ENCODE peak calls at places on chromosome 1, in seven cellular contexts. One of them, this sample, is unnamed.

GRCh38 chr1:107414550-107414949 is 273.7 kb downstream of the NTNG1 start:
- DNase-seq in posterior vena cava: no peak
- DNase-seq in activated T-helper 1 cell treated with anti-CD3 and anti-CD28 coated beads, Interleukin-12 subunit alpha, Interleukin-12 subunit beta, Interleukin-2, Interleukin-4 antibody, amounts not matched to agents 30 ng/mL and 10 ng/mL and 1 ng/mL, durations not matched to agents 14 hours and 24 hours and 36 hours: no peak
- DNase-seq in activated CD4-positive, alpha-beta T cell treated with anti-CD3 and anti-CD28 coated beads, Interleukin-2, amount 50 U/mL, for 48 hours: no peak
- DNase-seq in nephron progenitor cell: no peak
- DNase-seq in frontal cortex: no peak
- DNase-seq in iPS-NIHi11: no peak
- DNase-seq in this sample: no peak

GRCh38 chr1:55243655-55244054 is 28.5 kb upstream of the USP24 start:
- DNase-seq in posterior vena cava: no peak
- DNase-seq in activated T-helper 1 cell treated with anti-CD3 and anti-CD28 coated beads, Interleukin-12 subunit alpha, Interleukin-12 subunit beta, Interleukin-2, Interleukin-4 antibody, amounts not matched to agents 30 ng/mL and 10 ng/mL and 1 ng/mL, durations not matched to agents 14 hours and 24 hours and 36 hours: no peak
- DNase-seq in activated CD4-positive, alpha-beta T cell treated with anti-CD3 and anti-CD28 coated beads, Interleukin-2, amount 50 U/mL, for 48 hours: no peak
- DNase-seq in nephron progenitor cell: no peak
- DNase-seq in frontal cortex: no peak
- DNase-seq in iPS-NIHi11: no peak
- DNase-seq in this sample: no peak

GRCh38 chr1:44283524-44284173 is 70.4 kb downstream of the DMAP1 start:
- DNase-seq in posterior vena cava: no peak
- DNase-seq in activated T-helper 1 cell treated with anti-CD3 and anti-CD28 coated beads, Interleukin-12 subunit alpha, Interleukin-12 subunit beta, Interleukin-2, Interleukin-4 antibody, amounts not matched to agents 30 ng/mL and 10 ng/mL and 1 ng/mL, durations not matched to agents 14 hours and 24 hours and 36 hours: no peak
- DNase-seq in activated CD4-positive, alpha-beta T cell treated with anti-CD3 and anti-CD28 coated beads, Interleukin-2, amount 50 U/mL, for 48 hours: no peak
- DNase-seq in nephron progenitor cell: peak
- DNase-seq in frontal cortex: no peak
- DNase-seq in iPS-NIHi11: no peak
- DNase-seq in this sample: no peak

GRCh38 chr1:20192364-20192763 is 6.0 kb upstream of the PLA2G2C start:
- DNase-seq in posterior vena cava: no peak
- DNase-seq in activated T-helper 1 cell treated with anti-CD3 and anti-CD28 coated beads, Interleukin-12 subunit alpha, Interleukin-12 subunit beta, Interleukin-2, Interleukin-4 antibody, amounts not matched to agents 30 ng/mL and 10 ng/mL and 1 ng/mL, durations not matched to agents 14 hours and 24 hours and 36 hours: no peak
- DNase-seq in activated CD4-positive, alpha-beta T cell treated with anti-CD3 and anti-CD28 coated beads, Interleukin-2, amount 50 U/mL, for 48 hours: no peak
- DNase-seq in nephron progenitor cell: no peak
- DNase-seq in frontal cortex: no peak
- DNase-seq in iPS-NIHi11: no peak
- DNase-seq in this sample: no peak

GRCh38 chr1:94081566-94082344 is 39.2 kb downstream of the ABCA4 start:
- DNase-seq in posterior vena cava: no peak
- DNase-seq in activated T-helper 1 cell treated with anti-CD3 and anti-CD28 coated beads, Interleukin-12 subunit alpha, Interleukin-12 subunit beta, Interleukin-2, Interleukin-4 antibody, amounts not matched to agents 30 ng/mL and 10 ng/mL and 1 ng/mL, durations not matched to agents 14 hours and 24 hours and 36 hours: no peak
- DNase-seq in activated CD4-positive, alpha-beta T cell treated with anti-CD3 and anti-CD28 coated beads, Interleukin-2, amount 50 U/mL, for 48 hours: no peak
- DNase-seq in nephron progenitor cell: no peak
- DNase-seq in frontal cortex: no peak
- DNase-seq in iPS-NIHi11: no peak
- DNase-seq in this sample: no peak

GRCh38 chr1:2279210-2279639 is 51.1 kb downstream of the SKI start:
- DNase-seq in posterior vena cava: peak
- DNase-seq in activated T-helper 1 cell treated with anti-CD3 and anti-CD28 coated beads, Interleukin-12 subunit alpha, Interleukin-12 subunit beta, Interleukin-2, Interleukin-4 antibody, amounts not matched to agents 30 ng/mL and 10 ng/mL and 1 ng/mL, durations not matched to agents 14 hours and 24 hours and 36 hours: no peak
- DNase-seq in activated CD4-positive, alpha-beta T cell treated with anti-CD3 and anti-CD28 coated beads, Interleukin-2, amount 50 U/mL, for 48 hours: no peak
- DNase-seq in nephron progenitor cell: peak
- DNase-seq in frontal cortex: no peak
- DNase-seq in iPS-NIHi11: peak
- DNase-seq in this sample: no peak

GRCh38 chr1:12138196-12139183 is 28.3 kb upstream of the TNFRSF1B start:
- DNase-seq in posterior vena cava: no peak
- DNase-seq in activated T-helper 1 cell treated with anti-CD3 and anti-CD28 coated beads, Interleukin-12 subunit alpha, Interleukin-12 subunit beta, Interleukin-2, Interleukin-4 antibody, amounts not matched to agents 30 ng/mL and 10 ng/mL and 1 ng/mL, durations not matched to agents 14 hours and 24 hours and 36 hours: no peak
- DNase-seq in activated CD4-positive, alpha-beta T cell treated with anti-CD3 and anti-CD28 coated beads, Interleukin-2, amount 50 U/mL, for 48 hours: no peak
- DNase-seq in nephron progenitor cell: no peak
- DNase-seq in frontal cortex: no peak
- DNase-seq in iPS-NIHi11: no peak
- DNase-seq in this sample: no peak

GRCh38 chr1:205274041-205274691 is 46.4 kb downstream of the TMCC2 start:
- DNase-seq in posterior vena cava: no peak
- DNase-seq in activated T-helper 1 cell treated with anti-CD3 and anti-CD28 coated beads, Interleukin-12 subunit alpha, Interleukin-12 subunit beta, Interleukin-2, Interleukin-4 antibody, amounts not matched to agents 30 ng/mL and 10 ng/mL and 1 ng/mL, durations not matched to agents 14 hours and 24 hours and 36 hours: no peak
- DNase-seq in activated CD4-positive, alpha-beta T cell treated with anti-CD3 and anti-CD28 coated beads, Interleukin-2, amount 50 U/mL, for 48 hours: no peak
- DNase-seq in nephron progenitor cell: no peak
- DNase-seq in frontal cortex: no peak
- DNase-seq in iPS-NIHi11: peak
- DNase-seq in this sample: no peak

GRCh38 chr1:244448279-244449036 is 3.3 kb downstream of the ADSS2 start:
- DNase-seq in posterior vena cava: no peak
- DNase-seq in activated T-helper 1 cell treated with anti-CD3 and anti-CD28 coated beads, Interleukin-12 subunit alpha, Interleukin-12 subunit beta, Interleukin-2, Interleukin-4 antibody, amounts not matched to agents 30 ng/mL and 10 ng/mL and 1 ng/mL, durations not matched to agents 14 hours and 24 hours and 36 hours: no peak
- DNase-seq in activated CD4-positive, alpha-beta T cell treated with anti-CD3 and anti-CD28 coated beads, Interleukin-2, amount 50 U/mL, for 48 hours: no peak
- DNase-seq in nephron progenitor cell: no peak
- DNase-seq in frontal cortex: no peak
- DNase-seq in iPS-NIHi11: no peak
- DNase-seq in this sample: no peak

GRCh38 chr1:66570196-66570595 is 36.2 kb downstream of the SGIP1 start:
- DNase-seq in posterior vena cava: no peak
- DNase-seq in activated T-helper 1 cell treated with anti-CD3 and anti-CD28 coated beads, Interleukin-12 subunit alpha, Interleukin-12 subunit beta, Interleukin-2, Interleukin-4 antibody, amounts not matched to agents 30 ng/mL and 10 ng/mL and 1 ng/mL, durations not matched to agents 14 hours and 24 hours and 36 hours: no peak
- DNase-seq in activated CD4-positive, alpha-beta T cell treated with anti-CD3 and anti-CD28 coated beads, Interleukin-2, amount 50 U/mL, for 48 hours: no peak
- DNase-seq in nephron progenitor cell: no peak
- DNase-seq in frontal cortex: no peak
- DNase-seq in iPS-NIHi11: no peak
- DNase-seq in this sample: no peak

GRCh38 chr1:9731051-9731537 is 79.6 kb downstream of the PIK3CD start:
- DNase-seq in posterior vena cava: peak
- DNase-seq in activated T-helper 1 cell treated with anti-CD3 and anti-CD28 coated beads, Interleukin-12 subunit alpha, Interleukin-12 subunit beta, Interleukin-2, Interleukin-4 antibody, amounts not matched to agents 30 ng/mL and 10 ng/mL and 1 ng/mL, durations not matched to agents 14 hours and 24 hours and 36 hours: no peak
- DNase-seq in activated CD4-positive, alpha-beta T cell treated with anti-CD3 and anti-CD28 coated beads, Interleukin-2, amount 50 U/mL, for 48 hours: no peak
- DNase-seq in nephron progenitor cell: no peak
- DNase-seq in frontal cortex: no peak
- DNase-seq in iPS-NIHi11: no peak
- DNase-seq in this sample: no peak

GRCh38 chr1:117014209-117014608 is 12.6 kb downstream of the CD101 start:
- DNase-seq in posterior vena cava: no peak
- DNase-seq in activated T-helper 1 cell treated with anti-CD3 and anti-CD28 coated beads, Interleukin-12 subunit alpha, Interleukin-12 subunit beta, Interleukin-2, Interleukin-4 antibody, amounts not matched to agents 30 ng/mL and 10 ng/mL and 1 ng/mL, durations not matched to agents 14 hours and 24 hours and 36 hours: no peak
- DNase-seq in activated CD4-positive, alpha-beta T cell treated with anti-CD3 and anti-CD28 coated beads, Interleukin-2, amount 50 U/mL, for 48 hours: peak
- DNase-seq in nephron progenitor cell: no peak
- DNase-seq in frontal cortex: no peak
- DNase-seq in iPS-NIHi11: no peak
- DNase-seq in this sample: no peak